ENCODE peak calls at places on chromosome 22, in eight cellular contexts. One of them, this sample, is unnamed.

GRCh38 chr22:42039271-42039670 is 31.3 kb downstream of the NAGA start:
- DNase-seq in NCI-H446 treated with DMSO at 0.1 percent for 48 hours: no peak
- DNase-seq in chondrocyte: no peak
- DNase-seq in HAP-1: no peak
- DNase-seq in T-helper 17 cell: no peak
- DNase-seq in EL: peak
- DNase-seq in anterior cingulate cortex: no peak
- DNase-seq in HS-27A: no peak
- DNase-seq in this sample: no peak

GRCh38 chr22:50500452-50500851 is 7.0 kb downstream of the LMF2 start:
- DNase-seq in T-helper 17 cell: no peak
- DNase-seq in EL: no peak
- DNase-seq in anterior cingulate cortex: no peak
- DNase-seq in HAP-1: no peak
- DNase-seq in chondrocyte: no peak
- DNase-seq in HS-27A: no peak
- DNase-seq in NCI-H446 treated with DMSO at 0.1 percent for 48 hours: no peak
- DNase-seq in this sample: no peak

GRCh38 chr22:46407748-46408147 is 72.2 kb downstream of the TRMU start:
- DNase-seq in HS-27A: no peak
- DNase-seq in T-helper 17 cell: no peak
- DNase-seq in NCI-H446 treated with DMSO at 0.1 percent for 48 hours: no peak
- DNase-seq in chondrocyte: no peak
- DNase-seq in anterior cingulate cortex: no peak
- DNase-seq in EL: no peak
- DNase-seq in HAP-1: no peak
- DNase-seq in this sample: no peak

GRCh38 chr22:28027453-28028448 is 108.7 kb upstream of the PITPNB start:
- DNase-seq in chondrocyte: no peak
- DNase-seq in anterior cingulate cortex: no peak
- DNase-seq in NCI-H446 treated with DMSO at 0.1 percent for 48 hours: peak
- DNase-seq in EL: no peak
- DNase-seq in HAP-1: peak
- DNase-seq in HS-27A: no peak
- DNase-seq in T-helper 17 cell: no peak
- DNase-seq in this sample: no peak

GRCh38 chr22:46003271-46004091 is 26.5 kb upstream of the WNT7B start:
- DNase-seq in HAP-1: no peak
- DNase-seq in T-helper 17 cell: no peak
- DNase-seq in anterior cingulate cortex: no peak
- DNase-seq in chondrocyte: peak
- DNase-seq in HS-27A: no peak
- DNase-seq in EL: peak
- DNase-seq in NCI-H446 treated with DMSO at 0.1 percent for 48 hours: no peak
- DNase-seq in this sample: peak

GRCh38 chr22:30591191-30591587 is 521 bp downstream of the PES1 start:
- DNase-seq in anterior cingulate cortex: no peak
- DNase-seq in NCI-H446 treated with DMSO at 0.1 percent for 48 hours: no peak
- DNase-seq in EL: peak
- DNase-seq in HAP-1: no peak
- DNase-seq in T-helper 17 cell: no peak
- DNase-seq in HS-27A: no peak
- DNase-seq in chondrocyte: no peak
- DNase-seq in this sample: no peak

GRCh38 chr22:32407936-32408335 is 4.1 kb downstream of the RTCB start:
- DNase-seq in NCI-H446 treated with DMSO at 0.1 percent for 48 hours: no peak
- DNase-seq in HAP-1: no peak
- DNase-seq in T-helper 17 cell: no peak
- DNase-seq in chondrocyte: no peak
- DNase-seq in anterior cingulate cortex: no peak
- DNase-seq in EL: no peak
- DNase-seq in HS-27A: no peak
- DNase-seq in this sample: no peak

GRCh38 chr22:20117656-20118571 is 888 bp upstream of the TRMT2A start:
- DNase-seq in anterior cingulate cortex: no peak
- DNase-seq in EL: peak
- DNase-seq in T-helper 17 cell: peak
- DNase-seq in HS-27A: no peak
- DNase-seq in chondrocyte: peak
- DNase-seq in NCI-H446 treated with DMSO at 0.1 percent for 48 hours: no peak
- DNase-seq in HAP-1: no peak
- DNase-seq in this sample: no peak

GRCh38 chr22:47055073-47055355 is 292.6 kb downstream of the TBC1D22A start:
- DNase-seq in T-helper 17 cell: no peak
- DNase-seq in EL: no peak
- DNase-seq in anterior cingulate cortex: no peak
- DNase-seq in chondrocyte: peak
- DNase-seq in HS-27A: no peak
- DNase-seq in HAP-1: no peak
- DNase-seq in NCI-H446 treated with DMSO at 0.1 percent for 48 hours: no peak
- DNase-seq in this sample: no peak

GRCh38 chr22:26851125-26851524 is 193.7 kb downstream of the MIAT start:
- DNase-seq in anterior cingulate cortex: no peak
- DNase-seq in EL: no peak
- DNase-seq in HAP-1: no peak
- DNase-seq in chondrocyte: no peak
- DNase-seq in T-helper 17 cell: no peak
- DNase-seq in HS-27A: no peak
- DNase-seq in NCI-H446 treated with DMSO at 0.1 percent for 48 hours: no peak
- DNase-seq in this sample: no peak

GRCh38 chr22:23182289-23183106 is 2.2 kb downstream of the BCR start:
- DNase-seq in NCI-H446 treated with DMSO at 0.1 percent for 48 hours: no peak
- DNase-seq in HAP-1: no peak
- DNase-seq in T-helper 17 cell: peak
- DNase-seq in anterior cingulate cortex: no peak
- DNase-seq in EL: no peak
- DNase-seq in chondrocyte: no peak
- DNase-seq in HS-27A: no peak
- DNase-seq in this sample: no peak

GRCh38 chr22:48404801-48405447 is 1422.7 kb downstream of the BRD1 start:
- DNase-seq in anterior cingulate cortex: no peak
- DNase-seq in chondrocyte: no peak
- DNase-seq in HS-27A: no peak
- DNase-seq in EL: no peak
- DNase-seq in HAP-1: no peak
- DNase-seq in T-helper 17 cell: no peak
- DNase-seq in NCI-H446 treated with DMSO at 0.1 percent for 48 hours: no peak
- DNase-seq in this sample: no peak

GRCh38 chr22:30556388-30556787 is 9.8 kb upstream of the SEC14L6 start:
- DNase-seq in anterior cingulate cortex: no peak
- DNase-seq in chondrocyte: no peak
- DNase-seq in EL: no peak
- DNase-seq in HS-27A: no peak
- DNase-seq in HAP-1: no peak
- DNase-seq in NCI-H446 treated with DMSO at 0.1 percent for 48 hours: no peak
- DNase-seq in T-helper 17 cell: no peak
- DNase-seq in this sample: no peak

GRCh38 chr22:25485626-25486545 is 78.6 kb upstream of the GRK3 start:
- DNase-seq in anterior cingulate cortex: no peak
- DNase-seq in NCI-H446 treated with DMSO at 0.1 percent for 48 hours: no peak
- DNase-seq in HAP-1: no peak
- DNase-seq in chondrocyte: no peak
- DNase-seq in HS-27A: no peak
- DNase-seq in T-helper 17 cell: no peak
- DNase-seq in EL: no peak
- DNase-seq in this sample: no peak

GRCh38 chr22:17804331-17805080 is 30.2 kb upstream of the BID start:
- DNase-seq in anterior cingulate cortex: no peak
- DNase-seq in NCI-H446 treated with DMSO at 0.1 percent for 48 hours: no peak
- DNase-seq in HAP-1: no peak
- DNase-seq in HS-27A: no peak
- DNase-seq in T-helper 17 cell: no peak
- DNase-seq in EL: no peak
- DNase-seq in chondrocyte: no peak
- DNase-seq in this sample: peak

GRCh38 chr22:20606041-20606783 is 98.8 kb downstream of the MED15 start:
- DNase-seq in T-helper 17 cell: peak
- DNase-seq in HS-27A: no peak
- DNase-seq in anterior cingulate cortex: no peak
- DNase-seq in NCI-H446 treated with DMSO at 0.1 percent for 48 hours: no peak
- DNase-seq in chondrocyte: no peak
- DNase-seq in HAP-1: peak
- DNase-seq in EL: peak
- DNase-seq in this sample: peak

GRCh38 chr22:49770454-49771265 is 57.0 kb downstream of the BRD1 start:
- DNase-seq in HS-27A: no peak
- DNase-seq in T-helper 17 cell: no peak
- DNase-seq in chondrocyte: peak
- DNase-seq in anterior cingulate cortex: no peak
- DNase-seq in EL: no peak
- DNase-seq in HAP-1: no peak
- DNase-seq in NCI-H446 treated with DMSO at 0.1 percent for 48 hours: no peak
- DNase-seq in this sample: peak

GRCh38 chr22:31086703-31087330 is 5.7 kb downstream of the SMTN start:
- DNase-seq in EL: no peak
- DNase-seq in HS-27A: no peak
- DNase-seq in T-helper 17 cell: no peak
- DNase-seq in NCI-H446 treated with DMSO at 0.1 percent for 48 hours: no peak
- DNase-seq in anterior cingulate cortex: no peak
- DNase-seq in chondrocyte: no peak
- DNase-seq in HAP-1: no peak
- DNase-seq in this sample: no peak

GRCh38 chr22:24060375-24060788 is 49.3 kb downstream of the CABIN1 start:
- DNase-seq in EL: peak
- DNase-seq in NCI-H446 treated with DMSO at 0.1 percent for 48 hours: peak
- DNase-seq in T-helper 17 cell: no peak
- DNase-seq in chondrocyte: no peak
- DNase-seq in HS-27A: peak
- DNase-seq in HAP-1: no peak
- DNase-seq in anterior cingulate cortex: no peak
- DNase-seq in this sample: no peak